ENCODE peak calls at places on chromosomes 13 and 19, in five cellular contexts. Z, T, C, A and E are unnamed samples.

GRCh38 chr13:101988140-101988539 is 413.7 kb downstream of the FGF14 start:
- DNase-seq in Z (no peak), T (no peak), C (no peak), A (no peak), E (no peak)

GRCh38 chr13:31978021-31978420 is 53.6 kb upstream of the FRY start:
- DNase-seq in Z (no peak), T (no peak), C (no peak), A (no peak), E (no peak)

GRCh38 chr13:42495256-42495655 is 78.7 kb upstream of the TNFSF11 start:
- DNase-seq in Z (no peak), T (no peak), C (no peak), A (no peak), E (no peak)

GRCh38 chr19:34733266-34733825 is 697 bp upstream of the ZNF181 start:
- DNase-seq in Z (peak; percentile 80), T (peak; percentile 65), C (peak; percentile 36), A (no peak), E (peak; percentile 43)

GRCh38 chr19:11192957-11193939 is 4.1 kb downstream of the KANK2 start:
- DNase-seq in Z (no peak), T (no peak), C (no peak), A (no peak), E (no peak)

GRCh38 chr13:111339366-111340143 is 19.1 kb downstream of the TEX29 start:
- DNase-seq in Z (no peak), T (no peak), C (no peak), A (no peak), E (no peak)

GRCh38 chr19:18292810-18293641 is 11.6 kb upstream of the JUND start:
- DNase-seq in Z (peak; percentile 92), T (peak; percentile 85), C (peak; percentile 95), A (no peak), E (peak; percentile 53)

GRCh38 chr19:50669319-50670101 is 20.3 kb downstream of the C19orf81 start:
- DNase-seq in Z (no peak), T (peak; percentile 16), C (no peak), A (peak; percentile 51), E (peak; percentile 59)

GRCh38 chr13:112842343-112842856 is 126.6 kb upstream of the MCF2L start:
- DNase-seq in Z (peak; percentile 80), T (no peak), C (no peak), A (peak; percentile 25), E (peak; percentile 53)

GRCh38 chr19:44587863-44588752 is 25.3 kb upstream of the IGSF23 start:
- DNase-seq in Z (no peak), T (peak; percentile 49), C (no peak), A (no peak), E (no peak)

GRCh38 chr19:33722456-33723239 is 74.0 kb upstream of the KCTD15 start:
- DNase-seq in Z (no peak), T (no peak), C (no peak), A (no peak), E (no peak)

GRCh38 chr13:50596776-50597203 is 246.7 kb downstream of the DLEU7 start:
- DNase-seq in Z (no peak), T (no peak), C (no peak), A (no peak), E (no peak)

GRCh38 chr13:51147732-51148131 is 36.7 kb upstream of the C13orf42 start:
- DNase-seq in Z (no peak), T (no peak), C (no peak), A (no peak), E (no peak)

GRCh38 chr13:48356750-48357149 is 53.2 kb downstream of the RB1 start:
- DNase-seq in Z (no peak), T (no peak), C (no peak), A (no peak), E (no peak)

GRCh38 chr19:35757231-35757748 is 461 bp upstream of the HSPB6 start:
- DNase-seq in Z (peak; percentile 98), T (no peak), C (no peak), A (no peak), E (peak; percentile 25)

GRCh38 chr19:1377176-1377964 is 6.3 kb upstream of the NDUFS7 start:
- DNase-seq in Z (no peak), T (no peak), C (no peak), A (no peak), E (no peak)

GRCh38 chr19:10667867-10668266 is 13.7 kb downstream of the ILF3 start:
- DNase-seq in Z (no peak), T (no peak), C (no peak), A (no peak), E (no peak)

GRCh38 chr19:55641376-55642152 is 762 bp downstream of the ZNF580 start:
- DNase-seq in Z (no peak), T (no peak), C (no peak), A (no peak), E (peak; percentile 42)

GRCh38 chr19:55638864-55639359 is 1.9 kb upstream of the ZNF580 start:
- DNase-seq in Z (no peak), T (no peak), C (peak; percentile 63), A (peak; percentile 62), E (no peak)

GRCh38 chr19:55642153-55643002 is 1.1 kb upstream of the ZNF581 start:
- DNase-seq in Z (no peak), T (no peak), C (peak; percentile 36), A (no peak), E (no peak)

GRCh38 chr19:55640577-55641375 is at the start of gene ZNF580:
- DNase-seq in Z (peak; percentile 81), T (no peak), C (peak; percentile 61), A (peak; percentile 68), E (peak; percentile 73)

GRCh38 chr19:55640043-55640576 is 692 bp upstream of the ZNF580 start:
- DNase-seq in Z (peak; percentile 81), T (no peak), C (peak; percentile 54), A (peak; percentile 78), E (peak; percentile 60)
- TF ChIP-seq CTCF in Z (peak; percentile 37), T (no peak), C (no peak), A (peak; percentile 47), E (peak; percentile 68)

GRCh38 chr19:41265376-41266153 is 1.4 kb downstream of the HNRNPUL1 start:
- DNase-seq in Z (peak; percentile 65), T (no peak), C (no peak), A (no peak), E (peak; percentile 24)

GRCh38 chr19:41264581-41265375 is 606 bp downstream of the HNRNPUL1 start:
- DNase-seq in Z (peak; percentile 76), T (peak; percentile 62), C (peak; percentile 46), A (peak; percentile 60), E (peak; percentile 46)

GRCh38 chr19:41261474-41262190 is 2.5 kb upstream of the HNRNPUL1 start:
- DNase-seq in Z (peak; percentile 70), T (no peak), C (no peak), A (no peak), E (no peak)

GRCh38 chr19:41263042-41263849 is 926 bp upstream of the HNRNPUL1 start:
- DNase-seq in Z (peak; percentile 85), T (peak; percentile 64), C (peak; percentile 55), A (peak; percentile 75), E (peak; percentile 33)

DNA sequence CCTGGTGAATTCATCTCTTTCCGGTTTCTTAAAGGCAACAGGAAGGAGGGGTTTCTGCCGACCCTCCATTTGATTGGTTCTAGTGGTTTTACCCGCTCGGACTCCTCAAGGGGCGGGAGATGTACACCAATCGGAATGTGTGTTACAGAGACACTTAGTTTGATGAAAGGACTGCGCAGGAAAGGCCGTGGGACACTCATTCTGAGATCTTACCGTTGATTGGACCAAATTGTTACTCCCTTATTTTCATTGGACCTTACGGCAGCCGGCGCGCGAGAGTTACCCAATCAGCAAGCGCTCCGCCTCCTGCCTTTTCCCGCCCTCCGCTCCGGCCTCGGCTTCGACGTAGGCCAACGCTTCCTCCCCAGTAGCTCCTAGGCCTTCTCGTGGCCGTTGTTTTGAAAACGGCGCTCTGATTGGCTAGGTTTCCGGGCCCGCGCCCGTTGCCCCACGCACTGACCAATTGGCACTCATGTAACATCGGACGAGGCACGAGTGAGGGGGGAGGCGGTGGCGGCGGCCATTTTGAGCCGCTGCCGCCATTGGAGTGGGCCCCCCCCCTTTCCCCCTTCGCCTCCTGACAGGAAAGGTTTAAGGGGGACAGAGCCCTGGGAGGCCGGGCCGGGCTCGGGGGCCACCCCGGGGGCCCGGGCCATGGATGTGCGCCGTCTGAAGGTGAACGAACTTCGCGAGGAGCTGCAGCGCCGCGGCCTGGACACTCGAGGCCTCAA is at the start of gene HNRNPUL1:
- DNase-seq in Z (peak; percentile 100), T (peak; percentile 100), C (peak; percentile 98), A (peak; percentile 99), E (peak; percentile 99)
- TF ChIP-seq CTCF in Z (peak; percentile 31), T (no peak), C (no peak), A (no peak), E (peak; percentile 23)

GRCh38 chr13:61654501-61654900 is 238.9 kb upstream of the PCDH20 start:
- DNase-seq in Z (no peak), T (no peak), C (no peak), A (no peak), E (no peak)

GRCh38 chr13:61648546-61648945 is 232.9 kb upstream of the PCDH20 start:
- DNase-seq in Z (no peak), T (no peak), C (no peak), A (no peak), E (no peak)
- TF ChIP-seq CTCF in Z (no peak), T (no peak), C (no peak), A (no peak), E (no peak)

DNA sequence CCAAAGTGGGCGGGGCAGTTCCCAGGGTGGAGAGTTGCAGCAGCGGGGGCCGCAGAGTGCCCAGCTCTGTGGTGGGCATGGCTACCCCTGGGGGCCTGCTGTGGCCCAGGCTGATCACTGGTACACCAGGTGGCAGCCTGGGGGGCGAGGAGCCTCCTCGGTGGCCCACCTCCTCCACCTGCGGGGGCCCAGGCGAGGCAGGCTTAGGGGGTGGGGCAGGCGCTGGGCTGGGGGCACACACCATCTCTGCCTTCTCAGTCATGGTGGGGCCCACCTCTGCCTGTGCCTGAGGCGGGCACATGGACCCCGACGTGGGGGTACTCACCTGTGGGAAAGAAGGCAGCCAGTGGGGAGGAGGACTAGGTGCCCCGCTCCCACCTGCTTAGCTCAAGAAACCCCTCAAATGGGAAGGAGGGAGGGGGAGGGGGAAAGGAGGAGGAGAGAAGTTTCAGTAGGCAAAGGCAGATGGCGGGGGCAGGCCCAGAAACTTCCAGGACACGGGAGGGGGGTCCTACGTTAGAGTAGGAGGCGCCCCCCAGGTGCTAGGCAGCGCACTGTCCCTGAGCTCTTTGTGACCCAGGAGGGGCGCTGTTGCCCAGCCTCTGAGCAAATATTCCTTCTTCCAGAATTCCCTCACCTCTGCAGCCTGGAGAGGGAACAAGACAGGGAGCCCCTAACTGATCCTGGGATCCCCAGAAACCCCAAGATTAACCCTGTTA is 1.6 kb downstream of the LYL1 start:
- DNase-seq in Z (peak; percentile 69), T (peak; percentile 81), C (peak; percentile 60), A (no peak), E (no peak)
- TF ChIP-seq CTCF in Z (no peak), T (no peak), C (no peak), A (no peak), E (no peak)

GRCh38 chr13:74573654-74574053 is 439.4 kb upstream of the KLF12 start:
- DNase-seq in Z (no peak), T (no peak), C (peak; percentile 70), A (no peak), E (no peak)

GRCh38 chr13:74576504-74576903 is 442.3 kb upstream of the KLF12 start:
- DNase-seq in Z (no peak), T (no peak), C (no peak), A (no peak), E (no peak)

GRCh38 chr13:74575729-74576125 is 441.5 kb upstream of the KLF12 start:
- DNase-seq in Z (peak; percentile 90), T (no peak), C (peak; percentile 79), A (peak; percentile 57), E (peak; percentile 11)

GRCh38 chr13:74571811-74572210 is 437.6 kb upstream of the KLF12 start:
- DNase-seq in Z (no peak), T (no peak), C (no peak), A (no peak), E (no peak)

GRCh38 chr13:74574964-74575728 is 440.9 kb upstream of the KLF12 start:
- DNase-seq in Z (no peak), T (no peak), C (no peak), A (no peak), E (no peak)
- TF ChIP-seq CTCF in Z (no peak), T (no peak), C (no peak), A (no peak), E (no peak)